ENCODE peak calls at places on chromosomes 3 and 15, in seven cellular contexts. Q, Z, J, N, U, O and D are unnamed samples.

GRCh38 chr15:52100807-52101206 is 11.8 kb downstream of the BCL2L10 start:
- DNase-seq in Q (peak; percentile 46), Z (peak; percentile 54), J (peak; percentile 82), N (no peak), U (peak; percentile 86), O (peak; percentile 68), D (no peak)

GRCh38 chr15:49530106-49530505 is 90.5 kb downstream of the FAM227B start:
- DNase-seq in Q (no peak), Z (no peak), J (no peak), N (no peak), U (no peak), O (no peak), D (no peak)

GRCh38 chr3:150135321-150135721 is 164.6 kb upstream of the PFN2 start:
- DNase-seq in Q (no peak), Z (no peak), J (no peak), N (no peak), U (no peak), O (no peak), D (no peak)

GRCh38 chr3:4406746-4407568 is 60.1 kb downstream of the SUMF1 start:
- DNase-seq in Q (no peak), Z (peak; percentile 18), J (no peak), N (no peak), U (no peak), O (no peak), D (no peak)

GRCh38 chr3:69776926-69777581 is 37.8 kb downstream of the MITF start:
- DNase-seq in Q (no peak), Z (no peak), J (no peak), N (no peak), U (no peak), O (no peak), D (no peak)

GRCh38 chr3:56890448-56891083 is 88.8 kb upstream of the ARHGEF3 start:
- DNase-seq in Q (no peak), Z (no peak), J (no peak), N (no peak), U (no peak), O (no peak), D (no peak)

GRCh38 chr15:60912984-60913697 is 316.0 kb downstream of the RORA start:
- DNase-seq in Q (no peak), Z (no peak), J (no peak), N (no peak), U (no peak), O (no peak), D (no peak)

GRCh38 chr3:173826416-173826815 is 428.9 kb downstream of the NLGN1 start:
- DNase-seq in Q (no peak), Z (no peak), J (no peak), N (no peak), U (no peak), O (no peak), D (no peak)

GRCh38 chr15:68192117-68192516 is 13.0 kb downstream of the CALML4 start:
- DNase-seq in Q (no peak), Z (no peak), J (no peak), N (no peak), U (no peak), O (no peak), D (no peak)

GRCh38 chr3:13420817-13421755 is 964 bp upstream of the NUP210 start:
- DNase-seq in Q (peak; percentile 84), Z (peak; percentile 27), J (peak; percentile 89), N (peak; percentile 73), U (no peak), O (no peak), D (no peak)

GRCh38 chr15:43105077-43105769 is 615 bp downstream of the UBR1 start:
- DNase-seq in Q (no peak), Z (peak; percentile 56), J (no peak), N (no peak), U (no peak), O (no peak), D (peak; percentile 31)

GRCh38 chr15:47817825-47818681 is 100.7 kb downstream of the SEMA6D start:
- DNase-seq in Q (no peak), Z (no peak), J (no peak), N (no peak), U (no peak), O (no peak), D (no peak)

GRCh38 chr15:85030301-85031049 is 48.8 kb downstream of the PDE8A start:
- DNase-seq in Q (no peak), Z (no peak), J (no peak), N (no peak), U (peak; percentile 51), O (no peak), D (no peak)

GRCh38 chr15:88695046-88695445 is 56.2 kb downstream of the ISG20 start:
- DNase-seq in Q (no peak), Z (no peak), J (no peak), N (no peak), U (no peak), O (no peak), D (no peak)

GRCh38 chr3:138441742-138442141 is 7.3 kb downstream of the ESYT3 start:
- DNase-seq in Q (no peak), Z (no peak), J (no peak), N (no peak), U (no peak), O (no peak), D (no peak)

GRCh38 chr3:117708601-117709000 is 999.0 kb downstream of the TUSC7 start:
- DNase-seq in Q (no peak), Z (no peak), J (no peak), N (no peak), U (no peak), O (no peak), D (no peak)

DNA sequence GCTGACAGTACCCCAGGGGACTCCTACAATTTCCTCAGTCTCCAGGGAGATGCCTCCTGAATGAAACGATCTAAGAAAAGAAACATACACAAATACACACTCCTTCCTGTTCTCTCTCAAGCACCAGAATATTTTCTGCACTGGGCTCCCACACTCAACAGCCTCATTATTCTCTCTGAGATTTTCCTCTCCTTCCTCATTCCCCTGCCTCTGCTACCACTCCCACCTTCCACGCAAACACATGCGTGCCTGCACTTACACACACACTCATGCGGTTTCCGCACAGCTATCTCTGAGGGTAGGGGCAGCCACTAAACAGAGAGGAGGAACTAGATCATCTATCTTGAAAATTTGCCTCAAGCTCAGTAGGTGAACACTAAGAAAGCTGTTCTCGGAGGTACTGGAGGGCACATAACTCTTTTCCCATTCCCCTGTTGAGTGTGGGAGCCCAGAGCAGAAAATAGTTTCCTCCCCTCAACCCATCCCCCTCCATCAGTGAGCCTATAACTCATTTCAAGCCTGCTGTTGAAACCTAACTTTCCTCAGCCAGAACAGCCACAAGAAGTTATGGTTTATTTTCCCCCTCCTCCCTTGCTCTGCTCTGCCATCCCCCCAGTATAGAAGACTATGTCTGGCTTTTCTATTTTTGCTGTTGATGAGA is 30.5 kb upstream of the TIPARP start:
- DNase-seq in Q (peak; percentile 62), Z (peak; percentile 10), J (no peak), N (no peak), U (peak; percentile 80), O (no peak), D (no peak)
- H3K27ac ChIP-seq in Q (no peak overlapping the region), Z (no peak overlapping the region), J (peak overlapping the region; percentile 38), N (no peak overlapping the region), U (peak overlapping the region; percentile 86), O (no peak overlapping the region), D (peak overlapping the region; percentile 81)

DNA sequence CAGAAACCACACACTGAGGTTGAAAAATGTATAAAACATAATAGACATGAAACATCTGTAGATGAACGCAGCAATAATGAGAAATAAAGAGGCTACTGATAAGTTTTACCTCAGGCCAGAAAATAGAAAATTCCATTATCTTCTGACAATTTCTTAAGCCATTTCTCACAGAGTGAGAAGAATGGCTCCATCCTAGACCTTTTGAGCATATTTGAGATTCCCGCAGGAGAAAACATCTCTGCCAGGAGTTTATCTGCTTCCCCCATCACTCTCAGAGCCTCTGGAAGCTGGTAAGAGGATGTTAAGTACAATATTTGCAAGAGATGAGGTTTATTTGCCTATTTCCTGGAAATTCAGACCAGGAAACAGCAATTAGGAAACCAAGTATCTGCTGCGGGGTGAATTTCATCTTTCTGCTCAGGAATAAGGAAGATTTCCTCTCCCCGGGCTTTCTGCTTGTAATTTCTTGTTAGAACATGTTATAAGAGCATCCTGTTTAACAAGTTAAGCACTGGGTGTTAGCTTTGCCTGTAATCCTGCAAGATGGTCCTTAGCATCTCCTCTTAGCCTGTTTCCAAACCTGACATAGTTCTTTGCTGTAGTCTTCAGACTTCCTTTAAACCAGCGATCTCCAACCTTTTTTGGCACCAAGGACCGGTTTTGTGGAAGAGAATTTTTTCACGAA is 54.8 kb downstream of the ATP13A4 start:
- DNase-seq in Q (no peak), Z (no peak), J (no peak), N (no peak), U (no peak), O (no peak), D (no peak)
- H3K27ac ChIP-seq in Q (no peak overlapping the region), Z (no peak overlapping the region), J (no peak overlapping the region), N (no peak overlapping the region), U (no peak overlapping the region), O (no peak overlapping the region), D (no peak overlapping the region)

GRCh38 chr15:35912196-35912595 is 366.2 kb upstream of the DPH6 start:
- DNase-seq in Q (no peak), Z (peak; percentile 2), J (no peak), N (no peak), U (peak; percentile 58), O (no peak), D (no peak)

GRCh38 chr15:35909414-35909813 is 363.4 kb upstream of the DPH6 start:
- DNase-seq in Q (no peak), Z (no peak), J (no peak), N (no peak), U (no peak), O (no peak), D (no peak)

GRCh38 chr15:35910227-35910626 is 364.3 kb upstream of the DPH6 start:
- DNase-seq in Q (no peak), Z (no peak), J (no peak), N (no peak), U (no peak), O (no peak), D (no peak)

GRCh38 chr15:35911052-35911780 is 365.3 kb upstream of the DPH6 start:
- DNase-seq in Q (no peak), Z (no peak), J (no peak), N (no peak), U (no peak), O (no peak), D (no peak)

GRCh38 chr15:35914573-35914972 is 368.6 kb upstream of the DPH6 start:
- DNase-seq in Q (no peak), Z (no peak), J (no peak), N (no peak), U (no peak), O (no peak), D (no peak)
- H3K27ac ChIP-seq in Q (no peak overlapping the region), Z (no peak overlapping the region), J (no peak overlapping the region), N (no peak overlapping the region), U (no peak overlapping the region), O (no peak overlapping the region), D (no peak overlapping the region)

DNA sequence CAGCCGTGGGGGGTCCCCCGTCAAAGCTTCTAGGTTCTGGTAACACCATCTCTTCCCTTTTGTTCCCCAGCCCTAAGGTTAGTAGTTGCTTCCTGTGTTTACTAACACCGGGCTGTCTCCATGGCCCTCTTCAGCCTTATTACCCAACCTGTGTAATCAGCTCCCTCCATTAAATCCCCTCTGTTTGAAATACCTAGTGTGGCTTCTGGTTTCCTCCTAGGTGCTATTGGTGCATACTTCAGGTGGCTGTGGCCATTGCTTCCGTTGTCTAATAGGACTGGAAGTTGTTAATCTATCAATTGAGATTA is 35.3 kb downstream of the MOBP start:
- DNase-seq in Q (no peak), Z (no peak), J (no peak), N (no peak), U (no peak), O (no peak), D (no peak)
- H3K27ac ChIP-seq in Q (no peak overlapping the region), Z (no peak overlapping the region), J (no peak overlapping the region), N (no peak overlapping the region), U (no peak overlapping the region), O (no peak overlapping the region), D (no peak overlapping the region)

GRCh38 chr3:46407976-46408375 is 917 bp downstream of the CCRL2 start:
- DNase-seq in Q (no peak), Z (peak; percentile 40), J (no peak), N (no peak), U (no peak), O (no peak), D (no peak)
- H3K27ac ChIP-seq in Q (peak overlapping the region; percentile 97), Z (peak overlapping the region; percentile 95), J (peak overlapping the region; percentile 87), N (no peak overlapping the region), U (no peak overlapping the region), O (no peak overlapping the region), D (no peak overlapping the region)